ENCODE peak calls at places on chromosomes 16 and 17, in four cellular contexts. N is GM12865, Y is AG10803, R is epithelial cell of proximal tubule. B is an unnamed sample.

GRCh38 chr17:48439473-48439872 is 9.5 kb upstream of the SKAP1 start:
- DNase-seq in N (peak), R (no peak), Y (no peak), B (no peak)

GRCh38 chr17:29146369-29146972 is 33.7 kb downstream of the MYO18A start:
- DNase-seq in N (peak), Y (no peak), R (no peak), B (no peak)

GRCh38 chr17:40588557-40588956 is 23.3 kb upstream of the CCR7 start:
- DNase-seq in Y (no peak), N (no peak), R (no peak), B (no peak)

GRCh38 chr17:31724026-31724425 is 135.0 kb downstream of the COPRS start:
- DNase-seq in N (no peak), R (no peak), Y (peak), B (peak)

GRCh38 chr17:66949501-66949900 is 15.0 kb upstream of the CACNG4 start:
- DNase-seq in N (no peak), Y (peak), R (no peak), B (peak)

GRCh38 chr16:19520861-19521331 is 1.0 kb downstream of the GDE1 start:
- DNase-seq in R (no peak), Y (no peak), N (peak), B (peak)

GRCh38 chr17:28748852-28749515 is 5.2 kb downstream of the TRAF4 start:
- DNase-seq in R (no peak), N (no peak), Y (no peak), B (no peak)

GRCh38 chr16:51757921-51758479 is 606.9 kb upstream of the SALL1 start:
- DNase-seq in N (no peak), Y (no peak), R (no peak), B (no peak)

GRCh38 chr17:18978655-18979054 is 25.9 kb downstream of the FAM83G start:
- DNase-seq in Y (no peak), R (no peak), N (no peak), B (no peak)

GRCh38 chr16:17194190-17194780 is 276.5 kb downstream of the XYLT1 start:
- DNase-seq in R (no peak), Y (peak), N (peak), B (peak)

GRCh38 chr16:24834459-24835335 is 11.1 kb upstream of the SLC5A11 start:
- DNase-seq in N (peak), Y (peak), R (no peak), B (peak)
- TF ChIP-seq CTCF in N (peak), Y (peak), R (peak), B (peak)

DNA sequence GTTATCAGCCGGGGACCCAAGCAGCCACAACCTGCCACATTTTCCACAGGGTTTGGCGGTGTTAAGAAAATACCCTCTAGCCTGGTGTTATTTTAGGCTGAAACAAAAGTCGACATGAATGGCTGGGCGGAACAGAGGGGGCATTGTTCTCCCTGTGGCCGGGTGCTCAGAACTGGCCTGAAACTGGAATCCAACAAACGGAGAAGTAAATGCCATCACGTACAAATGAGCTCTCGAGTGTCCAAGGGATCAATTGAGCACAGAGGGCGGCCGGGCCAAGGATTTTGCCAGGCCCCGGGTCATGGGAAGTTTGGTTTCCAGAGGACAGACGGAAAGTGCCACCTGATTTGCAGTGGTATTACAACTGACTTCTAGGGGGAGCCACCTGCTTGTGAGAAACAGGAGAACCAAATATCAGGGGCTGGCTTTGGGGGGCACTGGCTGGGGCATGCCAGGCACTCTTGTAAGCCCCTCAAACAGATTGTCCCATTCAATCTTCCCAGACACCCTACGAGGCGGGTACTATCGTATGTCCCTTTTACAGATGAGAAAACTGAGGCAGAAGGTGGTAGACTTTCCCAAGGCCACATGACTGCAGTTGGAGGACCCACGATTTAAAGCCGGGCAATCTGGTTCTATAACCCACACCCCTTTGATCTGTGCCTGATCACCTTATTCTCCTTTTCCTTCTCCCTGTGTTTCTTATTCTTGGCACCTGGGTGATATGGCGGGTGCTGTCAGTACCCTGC is 146.1 kb upstream of the IRX3 start:
- DNase-seq in R (no peak), N (no peak), Y (no peak), B (no peak)
- H3K4me3 ChIP-seq in R (no peak), N (no peak), Y (no peak), B (no peak)

GRCh38 chr17:64498308-64499203 is 1.7 kb upstream of the POLG2 start:
- DNase-seq in R (no peak), N (peak), Y (no peak), B (no peak)

GRCh38 chr17:64497565-64498035 is 746 bp upstream of the POLG2 start:
- DNase-seq in N (no peak), Y (no peak), R (no peak), B (no peak)

GRCh38 chr17:64494121-64494520 is 2.7 kb downstream of the POLG2 start:
- DNase-seq in R (no peak), Y (no peak), N (no peak), B (no peak)

GRCh38 chr17:64496348-64496785 is 487 bp downstream of the POLG2 start:
- DNase-seq in R (no peak), N (no peak), Y (no peak), B (no peak)

DNA sequence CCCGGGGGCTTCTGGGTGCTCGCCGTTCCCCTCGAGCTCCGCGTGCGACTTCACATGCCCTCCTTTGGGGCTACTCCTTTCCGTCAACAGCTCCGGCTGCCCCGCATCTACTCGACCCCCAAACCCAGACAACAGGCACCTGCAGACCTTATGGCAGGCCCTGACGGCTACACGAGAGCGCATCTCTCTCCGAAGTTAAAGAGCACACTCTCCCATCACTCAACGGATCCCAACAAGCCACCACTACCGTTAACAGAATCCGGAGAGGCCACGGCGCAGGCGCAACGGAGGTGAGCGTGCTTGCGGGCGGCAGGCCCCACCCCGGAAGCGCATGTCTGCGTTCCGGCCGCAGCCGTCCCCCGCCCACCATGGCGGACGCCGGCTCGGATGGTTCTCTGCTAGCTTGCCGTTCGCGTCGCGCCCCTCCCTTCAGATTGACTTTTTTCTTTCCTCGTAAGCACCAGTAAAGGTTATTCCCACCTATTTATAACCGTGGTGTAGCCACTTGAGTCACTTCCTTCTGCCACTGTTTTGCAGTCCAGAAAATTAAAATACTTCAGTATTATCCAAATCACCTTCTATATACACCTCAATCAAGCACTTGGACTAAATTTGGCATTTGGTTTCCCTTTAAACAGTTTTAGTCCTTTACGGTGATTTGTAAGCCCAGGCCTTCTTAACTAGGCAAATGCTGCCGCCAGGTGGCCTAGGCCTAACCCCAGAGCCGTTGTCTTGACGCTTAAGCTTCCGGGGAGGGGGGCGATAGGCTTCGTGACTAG is at the start of gene POLG2:
- DNase-seq in R (peak), N (peak), Y (peak), B (peak)
- TF ChIP-seq CTCF in R (peak), N (peak), Y (peak), B (peak)

DNA sequence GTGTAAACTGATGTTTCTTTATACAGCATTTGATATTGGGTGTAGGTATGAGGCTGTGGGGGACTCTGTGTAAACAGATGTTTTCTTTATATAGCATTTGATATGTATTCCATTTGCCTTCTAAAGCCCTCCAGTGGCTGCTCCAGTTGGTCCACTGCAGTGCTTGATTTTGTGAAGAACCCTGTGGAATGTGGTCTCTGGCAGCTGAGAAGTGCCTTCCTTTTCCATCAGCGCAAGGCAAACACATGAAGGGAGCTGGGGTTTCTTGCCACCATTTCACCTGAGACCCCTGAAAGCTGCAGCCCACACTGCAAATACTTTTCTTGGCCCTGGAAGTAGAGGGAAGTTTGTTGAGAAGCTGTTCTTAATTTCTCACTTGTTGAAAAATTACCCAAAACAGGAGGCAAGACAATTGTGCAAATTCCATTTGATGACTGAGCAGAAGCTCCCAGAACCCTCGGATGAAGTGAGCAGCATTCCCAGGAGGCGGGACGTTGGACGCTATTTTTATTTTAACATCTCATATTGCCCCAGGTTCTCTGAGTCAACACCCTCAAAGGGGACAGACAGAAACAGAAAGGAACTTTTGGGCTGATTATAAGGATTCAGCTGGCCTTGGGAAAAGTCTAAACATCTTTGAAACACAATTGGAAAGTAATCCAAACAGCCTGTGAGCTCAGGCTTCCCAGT is 158.5 kb upstream of the RPH3AL start:
- DNase-seq in R (no peak), Y (peak), N (no peak), B (peak)
- H3K4me3 ChIP-seq in R (no peak), Y (peak), N (no peak), B (no peak)

GRCh38 chr16:49058382-49058781 is 223.3 kb downstream of the CBLN1 start:
- DNase-seq in Y (no peak), N (no peak), R (no peak), B (no peak)
- TF ChIP-seq CTCF in Y (no peak), N (no peak), R (no peak), B (no peak)

DNA sequence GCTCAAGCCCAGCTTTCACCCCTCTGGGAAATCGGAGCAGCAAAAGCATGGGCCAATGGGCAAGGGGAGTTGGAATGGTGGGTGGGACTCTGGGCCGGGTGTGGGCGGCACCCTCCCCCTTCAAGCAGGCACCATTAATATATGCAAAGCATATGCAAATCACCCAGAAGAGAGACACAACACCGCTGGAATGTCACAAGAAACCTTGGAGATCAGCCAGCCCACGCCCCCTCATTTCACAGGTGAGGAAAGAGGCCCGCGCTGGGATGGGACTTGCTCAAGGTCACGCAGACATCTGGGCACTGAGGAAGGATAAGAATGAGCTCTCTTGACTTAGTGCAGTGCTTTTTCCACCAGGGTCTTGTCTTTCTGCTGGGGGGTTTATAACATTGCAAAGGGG is 4.8 kb downstream of the SRCIN1 start:
- DNase-seq in N (no peak), Y (no peak), R (no peak), B (no peak)
- H3K4me3 ChIP-seq in N (no peak), Y (no peak), R (no peak), B (no peak)

GRCh38 chr17:45813051-45813731 is 29.1 kb downstream of the CRHR1 start:
- DNase-seq in Y (no peak), N (no peak), R (no peak), B (no peak)
- TF ChIP-seq CTCF in Y (no peak), N (no peak), R (no peak), B (peak)

GRCh38 chr16:72986011-72986410 is 61.9 kb downstream of the ZFHX3 start:
- DNase-seq in N (no peak), R (no peak), Y (no peak), B (peak)
- H3K4me3 ChIP-seq in N (no peak), R (no peak), Y (no peak), B (peak)

GRCh38 chr16:12257926-12258561 is 281.5 kb downstream of the SNX29 start:
- DNase-seq in N (no peak), R (no peak), Y (no peak), B (no peak)
- TF ChIP-seq CTCF in N (no peak), R (no peak), Y (no peak), B (no peak)

DNA sequence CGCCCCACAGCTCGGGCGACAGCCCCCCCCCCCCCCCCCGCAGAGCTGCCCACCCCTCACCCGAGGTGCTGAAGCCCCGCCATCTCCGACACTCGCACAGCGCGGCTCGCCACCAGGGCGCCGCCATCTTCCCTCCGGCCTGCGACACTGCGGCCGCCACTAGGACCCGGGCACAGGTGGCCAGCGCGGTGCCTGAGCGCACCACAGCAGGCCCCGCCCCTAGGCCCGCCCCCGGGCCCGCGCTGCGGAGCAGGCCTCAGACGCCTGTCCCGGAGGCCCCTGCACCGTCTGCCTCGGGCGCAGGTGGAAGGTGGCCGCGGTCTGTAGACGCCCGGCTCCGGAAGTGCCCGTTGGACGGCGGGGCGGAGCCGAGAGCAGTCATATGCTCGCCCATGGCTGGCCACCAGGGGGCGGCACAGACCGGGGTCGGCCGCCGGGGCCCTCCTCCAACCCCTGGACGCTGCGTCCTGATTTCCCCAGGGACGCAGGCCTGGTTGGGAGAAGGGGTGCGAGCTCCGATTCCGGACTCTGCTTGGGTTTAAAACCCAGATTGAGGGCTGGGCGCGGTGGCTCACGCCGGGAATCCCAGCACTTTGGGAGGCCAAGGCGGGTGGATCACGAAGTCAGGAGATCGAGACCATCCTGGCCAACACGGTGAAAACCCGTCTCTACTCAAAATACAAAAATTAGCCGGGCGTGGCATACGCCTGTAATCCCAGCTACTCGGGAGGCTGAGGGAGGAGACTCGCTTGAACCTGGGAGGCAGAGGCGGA is at the start of gene MRPL38:
- DNase-seq in Y (peak), N (peak), R (peak), B (peak)
- H3K4me3 ChIP-seq in Y (peak), N (peak), R (peak), B (peak)